ENCODE peak calls at places on chromosomes 1 and 21, in ten cellular contexts. B is T follicular helper cell, S is hippocampal formation, N is HFF-Myc, R is sigmoid colon, H is fibroblast of the aortic adventitia, V is aorta, G is GM04503, Q is breast epithelium, C is Right ventricle myocardium superior. F is an unnamed sample.
A peak's percentile ranks its signal among the peaks of the same experiment; 100 is the strongest.

GRCh38 chr1:93453911-93454310 is 6.0 kb downstream of the FNBP1L start:
- DNase-seq in B (no peak), S (no peak), N (no peak), R (no peak), H (no peak), V (no peak), G (no peak), Q (no peak), C (no peak), F (no peak)

GRCh38 chr1:61450454-61451213 is 274.3 kb downstream of the TM2D1 start:
- DNase-seq in B (no peak), S (no peak), N (no peak), R (no peak), H (peak; percentile 37), V (no peak), G (no peak), Q (no peak), C (peak; percentile 58), F (no peak)

GRCh38 chr1:55378582-55378981 is 163.4 kb upstream of the USP24 start:
- DNase-seq in B (no peak), S (no peak), N (no peak), R (peak; percentile 69), H (peak; percentile 47), V (peak; percentile 68), G (no peak), Q (peak; percentile 65), C (no peak), F (peak; percentile 70)

GRCh38 chr1:11929849-11930248 is 3.6 kb upstream of the KIAA2013 start:
- DNase-seq in B (no peak), S (no peak), N (peak; percentile 88), R (peak; percentile 94), H (peak; percentile 65), V (peak; percentile 87), G (no peak), Q (no peak), C (peak; percentile 85), F (peak; percentile 87)

GRCh38 chr1:65418522-65419185 is 1.8 kb upstream of the LEPR start:
- DNase-seq in B (no peak), S (no peak), N (no peak), R (no peak), H (no peak), V (no peak), G (no peak), Q (no peak), C (no peak), F (no peak)

GRCh38 chr21:45019076-45019886 is 55.1 kb upstream of the ADARB1 start:
- DNase-seq in B (no peak), S (no peak), N (no peak), R (peak; percentile 67), H (no peak), V (peak; percentile 77), G (no peak), Q (no peak), C (peak; percentile 63), F (peak; percentile 42)

GRCh38 chr1:146012703-146013565 is 8.6 kb downstream of the HJV start:
- DNase-seq in B (peak; percentile 55), S (peak; percentile 15), N (peak; percentile 76), R (peak; percentile 57), H (peak; percentile 89), V (no peak), G (peak; percentile 31), Q (no peak), C (no peak), F (peak; percentile 82)

GRCh38 chr21:39845581-39846130 is 21.6 kb upstream of the PCP4 start:
- DNase-seq in B (no peak), S (no peak), N (no peak), R (no peak), H (no peak), V (no peak), G (no peak), Q (no peak), C (no peak), F (peak; percentile 62)

GRCh38 chr21:26686278-26686677 is 113.2 kb upstream of the CYYR1 start:
- DNase-seq in B (no peak), S (no peak), N (peak; percentile 4), R (no peak), H (peak; percentile 28), V (no peak), G (no peak), Q (no peak), C (no peak), F (peak; percentile 1)

GRCh38 chr21:45341779-45342178 is 54.1 kb upstream of the POFUT2 start:
- DNase-seq in B (no peak), S (no peak), N (no peak), R (no peak), H (peak; percentile 44), V (no peak), G (no peak), Q (no peak), C (no peak), F (no peak)

GRCh38 chr1:151935154-151935553 is 25.8 kb upstream of the THEM4 start:
- DNase-seq in B (no peak), S (no peak), N (no peak), R (no peak), H (no peak), V (no peak), G (no peak), Q (no peak), C (no peak), F (peak; percentile 37)

F was measured in RPMI7951.